ENCODE peak calls at places on chromosomes 3 and 15, in five cellular contexts. B is A549, I is sigmoid colon, Z is ovary, F is lower leg skin. C is an unnamed sample.

GRCh38 chr3:128922804-128923459 is 43.5 kb downstream of the ACAD9 start:
- DNase-seq in B (no peak), I (no peak), Z (no peak), F (no peak), C (no peak)

GRCh38 chr3:8529738-8530525 is 28.3 kb downstream of the LMCD1 start:
- DNase-seq in B (peak), I (no peak), Z (no peak), F (no peak), C (peak)

GRCh38 chr15:48392356-48392755 is 61.1 kb downstream of the DUT start:
- DNase-seq in B (no peak), I (peak), Z (peak), F (peak), C (no peak)

GRCh38 chr3:33179132-33179531 is 39.5 kb downstream of the SUSD5 start:
- DNase-seq in B (no peak), I (no peak), Z (no peak), F (no peak), C (no peak)

GRCh38 chr15:64566629-64567427 is 106.5 kb downstream of the ZNF609 start:
- DNase-seq in B (no peak), I (no peak), Z (no peak), F (no peak), C (no peak)

GRCh38 chr3:52188586-52189404 is 9.2 kb upstream of the ALAS1 start:
- DNase-seq in B (no peak), I (no peak), Z (no peak), F (no peak), C (no peak)

GRCh38 chr3:197598404-197598980 is 42.7 kb upstream of the BDH1 start:
- DNase-seq in B (no peak), I (no peak), Z (no peak), F (no peak), C (no peak)

GRCh38 chr3:94137377-94137776 is 74.5 kb downstream of the NSUN3 start:
- DNase-seq in B (no peak), I (no peak), Z (no peak), F (no peak), C (no peak)

GRCh38 chr15:85386261-85386660 is 5.9 kb downstream of the AKAP13 start:
- DNase-seq in B (no peak), I (no peak), Z (no peak), F (no peak), C (no peak)

GRCh38 chr3:141091416-141091815 is 40.3 kb downstream of the SPSB4 start:
- DNase-seq in B (no peak), I (no peak), Z (no peak), F (no peak), C (no peak)

GRCh38 chr3:127461286-127461685 is 129.2 kb downstream of the TPRA1 start:
- DNase-seq in B (no peak), I (no peak), Z (no peak), F (no peak), C (no peak)

GRCh38 chr3:53049987-53050386 is 4.1 kb upstream of the SFMBT1 start:
- DNase-seq in B (no peak), I (no peak), Z (no peak), F (no peak), C (no peak)

GRCh38 chr3:182045721-182046120 is 334.0 kb downstream of the SOX2 start:
- DNase-seq in B (no peak), I (no peak), Z (no peak), F (no peak), C (no peak)

GRCh38 chr15:25469377-25469776 is 30.6 kb upstream of the UBE3A start:
- DNase-seq in B (no peak), I (no peak), Z (no peak), F (no peak), C (no peak)

GRCh38 chr15:73246898-73247297 is 121.9 kb downstream of the HCN4 start:
- DNase-seq in B (no peak), I (no peak), Z (no peak), F (no peak), C (no peak)

GRCh38 chr3:142523921-142524566 is 54.5 kb downstream of the ATR start:
- DNase-seq in B (no peak), I (no peak), Z (no peak), F (no peak), C (no peak)

GRCh38 chr3:41565003-41565402 is 365.7 kb downstream of the CTNNB1 start:
- DNase-seq in B (no peak), I (no peak), Z (no peak), F (no peak), C (no peak)

GRCh38 chr3:111823341-111823830 is 35.7 kb upstream of the PHLDB2 start:
- DNase-seq in B (no peak), I (no peak), Z (no peak), F (no peak), C (no peak)

GRCh38 chr3:124859025-124859424 is 28.1 kb downstream of the ITGB5 start:
- DNase-seq in B (peak), I (peak), Z (no peak), F (no peak), C (peak)

GRCh38 chr3:164023480-164023879 is 1054.8 kb downstream of the SI start:
- DNase-seq in B (no peak), I (no peak), Z (no peak), F (no peak), C (no peak)

GRCh38 chr15:77031376-77032050 is 36.6 kb downstream of the PSTPIP1 start:
- DNase-seq in B (no peak), I (peak), Z (no peak), F (no peak), C (no peak)

GRCh38 chr15:39242345-39242744 is 338.5 kb upstream of the THBS1 start:
- DNase-seq in B (no peak), I (no peak), Z (no peak), F (peak), C (no peak)

GRCh38 chr3:79056498-79056897 is 711.3 kb downstream of the ROBO1 start:
- DNase-seq in B (no peak), I (no peak), Z (no peak), F (no peak), C (no peak)

GRCh38 chr3:13414040-13414729 is 5.9 kb downstream of the NUP210 start:
- DNase-seq in B (no peak), I (no peak), Z (no peak), F (peak), C (peak)

GRCh38 chr3:98817546-98817945 is 54.4 kb downstream of the ST3GAL6 start:
- DNase-seq in B (peak), I (no peak), Z (no peak), F (no peak), C (no peak)

GRCh38 chr3:13004376-13004775 is 68.9 kb downstream of the IQSEC1 start:
- DNase-seq in B (no peak), I (peak), Z (no peak), F (no peak), C (no peak)

GRCh38 chr3:134250717-134251220 is at the start of gene RYK:
- DNase-seq in B (peak), I (peak), Z (peak), F (peak), C (peak)

GRCh38 chr15:46411900-46412299 is 777.1 kb downstream of the SQOR start:
- DNase-seq in B (no peak), I (no peak), Z (no peak), F (no peak), C (no peak)

GRCh38 chr3:17745894-17746293 is 3.5 kb upstream of the TBC1D5 start:
- DNase-seq in B (no peak), I (no peak), Z (no peak), F (no peak), C (no peak)

GRCh38 chr15:101538996-101539395 is 49.5 kb upstream of the PCSK6 start:
- DNase-seq in B (no peak), I (peak), Z (no peak), F (no peak), C (no peak)

GRCh38 chr15:99343836-99344551 is 92.7 kb downstream of the LRRC28 start:
- DNase-seq in B (no peak), I (no peak), Z (peak), F (no peak), C (no peak)

GRCh38 chr3:51389423-51390183 is 1.5 kb upstream of the RBM15B start:
- DNase-seq in B (peak), I (no peak), Z (no peak), F (peak), C (peak)

GRCh38 chr3:61765109-61765876 is 203.9 kb downstream of the PTPRG start:
- DNase-seq in B (no peak), I (no peak), Z (no peak), F (no peak), C (no peak)

GRCh38 chr3:50374363-50375108 is 15.2 kb upstream of the TMEM115 start:
- DNase-seq in B (no peak), I (no peak), Z (no peak), F (no peak), C (no peak)

GRCh38 chr15:28125673-28126651 is 26.8 kb upstream of the OCA2 start:
- DNase-seq in B (peak), I (no peak), Z (no peak), F (no peak), C (no peak)

GRCh38 chr3:8371085-8371551 is 130.5 kb upstream of the LMCD1 start:
- DNase-seq in B (peak), I (no peak), Z (no peak), F (no peak), C (no peak)

GRCh38 chr15:89686522-89686921 is 4.0 kb downstream of the PEX11A start:
- DNase-seq in B (no peak), I (no peak), Z (no peak), F (no peak), C (no peak)

GRCh38 chr3:128486692-128487537 is 6.1 kb downstream of the GATA2 start:
- DNase-seq in B (no peak), I (no peak), Z (no peak), F (no peak), C (no peak)

DNA sequence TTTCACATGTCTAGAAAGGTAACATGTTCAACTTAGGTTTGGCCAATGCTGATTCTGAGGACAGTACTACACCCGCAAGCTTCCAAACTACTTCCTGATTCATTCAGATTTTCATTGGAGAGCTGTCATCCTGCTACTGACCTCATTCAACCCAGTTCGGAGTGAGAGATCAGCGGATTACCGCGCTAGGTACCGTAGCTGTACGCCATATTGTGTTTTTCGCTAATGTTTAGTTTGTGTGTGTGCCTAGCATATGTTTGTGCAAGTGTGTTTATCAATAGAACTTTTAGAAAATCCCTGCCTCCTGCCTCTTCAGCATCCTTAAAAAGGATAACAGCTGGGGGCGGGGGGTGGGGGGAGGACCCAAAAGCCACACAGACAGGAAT is 1.1 kb downstream of the ZBTB20 start:
- DNase-seq in B (peak), I (peak), Z (no peak), F (peak), C (peak)
- TF ChIP-seq POLR2A in B (no peak), I (peak), Z (no peak), F (no peak), C (peak)

GRCh38 chr15:67838789-67839332 is 984 bp downstream of the RNU6-1 start:
- DNase-seq in B (no peak), I (peak), Z (peak), F (no peak), C (peak)
- TF ChIP-seq POLR2A in B (no peak), I (no peak), Z (no peak), F (no peak), C (no peak)

GRCh38 chr3:6182909-6183308 is 678.0 kb upstream of the GRM7 start:
- DNase-seq in B (no peak), I (no peak), Z (no peak), F (no peak), C (no peak)

GRCh38 chr3:6177417-6177816 is 683.5 kb upstream of the GRM7 start:
- DNase-seq in B (no peak), I (no peak), Z (no peak), F (no peak), C (no peak)

GRCh38 chr3:6179761-6180160 is 681.2 kb upstream of the GRM7 start:
- DNase-seq in B (no peak), I (no peak), Z (no peak), F (no peak), C (no peak)

GRCh38 chr3:6180171-6180570 is 680.7 kb upstream of the GRM7 start:
- DNase-seq in B (no peak), I (no peak), Z (no peak), F (no peak), C (no peak)
- TF ChIP-seq POLR2A in B (no peak), I (no peak), Z (no peak), F (no peak), C (no peak)

GRCh38 chr3:71542548-71543370 is 40.8 kb downstream of the FOXP1 start:
- DNase-seq in B (no peak), I (peak), Z (peak), F (peak), C (peak)
- TF ChIP-seq POLR2A in B (no peak), I (peak), Z (no peak), F (no peak), C (peak)

GRCh38 chr3:48465531-48466378 is 19.2 kb downstream of the ATRIP start:
- DNase-seq in B (peak), I (peak), Z (peak), F (peak), C (peak)
- TF ChIP-seq POLR2A in B (peak), I (peak), Z (peak), F (peak), C (peak)

GRCh38 chr15:30906366-30906765 is 2.7 kb downstream of the FAN1 start:
- DNase-seq in B (no peak), I (no peak), Z (no peak), F (peak), C (no peak)

GRCh38 chr15:30905821-30906220 is 2.1 kb downstream of the FAN1 start:
- DNase-seq in B (no peak), I (no peak), Z (no peak), F (no peak), C (no peak)

GRCh38 chr15:30904812-30905211 is 1.1 kb downstream of the FAN1 start:
- DNase-seq in B (no peak), I (no peak), Z (no peak), F (no peak), C (no peak)

GRCh38 chr15:30901889-30902288 is 1.8 kb upstream of the FAN1 start:
- DNase-seq in B (no peak), I (no peak), Z (no peak), F (no peak), C (no peak)

GRCh38 chr15:30903497-30904187 is at the start of gene FAN1:
- DNase-seq in B (peak), I (peak), Z (peak), F (peak), C (peak)
- TF ChIP-seq POLR2A in B (peak), I (no peak), Z (peak), F (no peak), C (peak)

GRCh38 chr3:58487140-58487886 is 4.6 kb upstream of the KCTD6 start:
- DNase-seq in B (no peak), I (no peak), Z (no peak), F (no peak), C (peak)

GRCh38 chr3:58486036-58486435 is 5.9 kb upstream of the KCTD6 start:
- DNase-seq in B (no peak), I (no peak), Z (no peak), F (no peak), C (no peak)

GRCh38 chr3:58484722-58485069 is 7.2 kb upstream of the KCTD6 start:
- DNase-seq in B (no peak), I (no peak), Z (no peak), F (no peak), C (no peak)

GRCh38 chr3:58482917-58483636 is 8.8 kb upstream of the KCTD6 start:
- DNase-seq in B (no peak), I (no peak), Z (no peak), F (no peak), C (no peak)

DNA sequence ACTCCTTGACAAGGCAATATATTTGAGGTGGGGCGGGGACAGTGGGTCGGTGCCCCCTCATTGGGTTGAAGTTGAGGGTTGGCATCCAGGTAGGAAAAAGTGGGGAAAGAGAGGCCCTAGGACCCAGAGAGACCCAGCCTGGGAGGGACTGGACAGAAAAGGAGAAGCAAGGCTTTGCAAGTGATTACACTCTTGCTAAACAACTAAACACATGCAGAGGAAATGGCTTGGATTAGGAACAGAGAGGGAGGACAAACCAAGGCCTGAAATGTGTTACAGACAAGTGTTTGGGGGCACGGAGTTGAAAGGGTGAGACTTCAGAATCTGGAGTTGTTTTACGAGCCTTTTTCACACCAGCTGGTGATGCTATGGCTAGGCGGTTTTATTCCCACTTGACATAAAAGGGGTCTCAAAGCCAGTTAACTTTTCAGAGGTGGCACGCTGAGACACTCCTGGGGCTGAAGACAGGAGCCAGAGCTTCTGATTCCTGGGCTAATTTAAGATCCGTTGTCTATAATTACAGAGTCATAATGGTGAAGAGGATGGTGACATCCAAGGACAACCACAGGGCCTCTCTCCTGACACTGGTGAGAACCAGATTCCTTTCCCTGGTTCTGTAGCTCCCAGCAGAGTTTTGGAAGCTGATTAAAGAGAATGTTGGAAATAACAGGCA is 7.7 kb upstream of the KCTD6 start:
- DNase-seq in B (no peak), I (no peak), Z (no peak), F (no peak), C (no peak)
- TF ChIP-seq POLR2A in B (no peak), I (no peak), Z (no peak), F (no peak), C (no peak)

GRCh38 chr15:41495736-41496599 is 2.3 kb downstream of the ITPKA start:
- DNase-seq in B (no peak), I (no peak), Z (no peak), F (no peak), C (no peak)
- TF ChIP-seq POLR2A in B (no peak), I (no peak), Z (no peak), F (no peak), C (no peak)

C was measured in H54.